ENCODE peak calls at places on chromosomes 11 and 22, in seven cellular contexts. One of them, this sample, is unnamed.

GRCh38 chr11:35005156-35005780 is 88.8 kb downstream of the PDHX start:
- DNase-seq in HCT116: no peak
- DNase-seq in HepG2: no peak
- DNase-seq in H1: no peak
- DNase-seq in K562: no peak
- DNase-seq in GM12878: no peak
- DNase-seq in SK-N-SH: no peak
- DNase-seq in this sample: peak

GRCh38 chr11:103079833-103080232 is 12.1 kb downstream of the DCUN1D5 start:
- DNase-seq in HCT116: no peak
- DNase-seq in HepG2: no peak
- DNase-seq in H1: no peak
- DNase-seq in K562: no peak
- DNase-seq in GM12878: no peak
- DNase-seq in SK-N-SH: no peak
- DNase-seq in this sample: no peak

GRCh38 chr11:20031155-20032001 is 128.9 kb downstream of the DBX1 start:
- DNase-seq in HCT116: no peak
- DNase-seq in HepG2: peak
- DNase-seq in H1: no peak
- DNase-seq in K562: no peak
- DNase-seq in GM12878: no peak
- DNase-seq in SK-N-SH: no peak
- DNase-seq in this sample: peak

GRCh38 chr11:3745161-3745560 is 52.2 kb downstream of the NUP98 start:
- DNase-seq in HCT116: no peak
- DNase-seq in HepG2: no peak
- DNase-seq in H1: no peak
- DNase-seq in K562: no peak
- DNase-seq in GM12878: no peak
- DNase-seq in SK-N-SH: no peak
- DNase-seq in this sample: peak

GRCh38 chr11:37788141-37788877 is 1190.3 kb upstream of the RAG2 start:
- DNase-seq in HCT116: no peak
- DNase-seq in HepG2: no peak
- DNase-seq in H1: no peak
- DNase-seq in K562: no peak
- DNase-seq in GM12878: no peak
- DNase-seq in SK-N-SH: no peak
- DNase-seq in this sample: no peak

GRCh38 chr11:1499899-1500298 is 13.3 kb upstream of the MOB2 start:
- DNase-seq in HCT116: no peak
- DNase-seq in HepG2: no peak
- DNase-seq in H1: no peak
- DNase-seq in K562: no peak
- DNase-seq in GM12878: no peak
- DNase-seq in SK-N-SH: no peak
- DNase-seq in this sample: no peak

GRCh38 chr11:108886608-108887007 is 221.7 kb downstream of the DDX10 start:
- DNase-seq in HCT116: no peak
- DNase-seq in HepG2: no peak
- DNase-seq in H1: no peak
- DNase-seq in K562: no peak
- DNase-seq in GM12878: no peak
- DNase-seq in SK-N-SH: no peak
- DNase-seq in this sample: no peak

GRCh38 chr11:27721505-27722116 is 21.4 kb upstream of the BDNF start:
- DNase-seq in HCT116: no peak
- DNase-seq in HepG2: no peak
- DNase-seq in H1: peak
- DNase-seq in K562: no peak
- DNase-seq in GM12878: no peak
- DNase-seq in SK-N-SH: no peak
- DNase-seq in this sample: no peak

GRCh38 chr11:69534166-69534530 is 52.7 kb downstream of the LINC01488 start:
- DNase-seq in HCT116: no peak
- DNase-seq in HepG2: no peak
- DNase-seq in H1: no peak
- DNase-seq in K562: peak
- DNase-seq in GM12878: no peak
- DNase-seq in SK-N-SH: no peak
- DNase-seq in this sample: no peak

GRCh38 chr11:19218801-19219460 is 17.1 kb upstream of the CSRP3 start:
- DNase-seq in HCT116: no peak
- DNase-seq in HepG2: no peak
- DNase-seq in H1: no peak
- DNase-seq in K562: peak
- DNase-seq in GM12878: no peak
- DNase-seq in SK-N-SH: peak
- DNase-seq in this sample: no peak

GRCh38 chr11:117724104-117724503 is 72.9 kb downstream of the DSCAML1 start:
- DNase-seq in HCT116: no peak
- DNase-seq in HepG2: no peak
- DNase-seq in H1: no peak
- DNase-seq in K562: no peak
- DNase-seq in GM12878: no peak
- DNase-seq in SK-N-SH: no peak
- DNase-seq in this sample: no peak
- TF ChIP-seq JUND in HCT116: no peak
- TF ChIP-seq JUND in HepG2: no peak
- TF ChIP-seq JUND in H1: no peak
- TF ChIP-seq JUND in K562: no peak
- TF ChIP-seq JUND in GM12878: no peak
- TF ChIP-seq JUND in SK-N-SH: no peak
- TF ChIP-seq JUND in this sample: no peak

GRCh38 chr22:43992331-43992821 is 31.7 kb upstream of the PARVB start:
- DNase-seq in HCT116: no peak
- DNase-seq in HepG2: no peak
- DNase-seq in H1: no peak
- DNase-seq in K562: no peak
- DNase-seq in GM12878: no peak
- DNase-seq in SK-N-SH: peak
- DNase-seq in this sample: no peak
- TF ChIP-seq JUND in HCT116: no peak
- TF ChIP-seq JUND in HepG2: no peak
- TF ChIP-seq JUND in H1: no peak
- TF ChIP-seq JUND in K562: no peak
- TF ChIP-seq JUND in GM12878: no peak
- TF ChIP-seq JUND in SK-N-SH: no peak
- TF ChIP-seq JUND in this sample: no peak

DNA sequence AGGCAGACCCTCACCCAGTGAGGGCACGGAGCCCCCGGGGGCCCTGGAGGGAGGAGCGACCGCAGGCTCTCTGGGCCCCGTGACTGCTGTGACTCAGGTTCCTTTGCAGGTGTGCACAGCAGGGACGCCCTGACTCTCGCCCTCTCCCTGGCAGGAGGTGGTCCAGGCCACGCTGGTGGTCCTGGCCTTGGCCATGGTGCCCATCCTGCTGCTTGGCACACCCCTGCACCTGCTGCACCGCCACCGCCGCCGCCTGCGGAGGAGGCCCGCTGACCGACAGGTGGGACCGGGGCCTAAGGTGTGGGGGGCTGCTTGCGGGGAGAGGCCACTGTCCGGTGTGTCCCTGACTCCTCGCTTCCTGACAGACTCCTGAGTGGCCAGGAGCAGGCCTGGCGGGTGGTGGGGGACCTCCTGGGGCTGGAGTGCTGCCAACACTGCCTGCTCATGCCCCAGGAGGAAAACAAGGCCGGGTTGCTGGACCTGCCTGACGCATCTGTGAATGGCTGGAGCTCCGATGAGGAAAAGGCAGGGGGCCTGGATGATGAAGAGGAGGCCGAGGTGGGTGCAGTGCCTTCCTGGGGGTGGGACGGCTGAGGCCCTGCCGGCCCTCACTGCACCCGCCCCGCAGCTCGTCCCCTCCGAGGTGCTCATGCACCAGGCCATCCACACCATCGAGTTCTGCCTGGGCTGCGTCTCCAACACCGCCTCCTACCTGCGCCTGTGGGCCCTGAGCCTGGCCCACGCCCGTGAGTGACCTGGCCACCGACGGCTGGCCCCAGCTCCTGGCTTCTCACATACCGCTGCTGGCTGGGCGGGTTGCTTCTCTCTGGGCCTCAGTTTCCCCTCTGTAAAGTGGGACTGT is 10.9 kb downstream of the TCIRG1 start:
- DNase-seq in HCT116: no peak
- DNase-seq in HepG2: no peak
- DNase-seq in H1: no peak
- DNase-seq in K562: no peak
- DNase-seq in GM12878: no peak
- DNase-seq in SK-N-SH: peak
- DNase-seq in this sample: no peak
- TF ChIP-seq JUND in HCT116: no peak
- TF ChIP-seq JUND in HepG2: no peak
- TF ChIP-seq JUND in H1: no peak
- TF ChIP-seq JUND in K562: no peak
- TF ChIP-seq JUND in GM12878: no peak
- TF ChIP-seq JUND in SK-N-SH: no peak
- TF ChIP-seq JUND in this sample: no peak

DNA sequence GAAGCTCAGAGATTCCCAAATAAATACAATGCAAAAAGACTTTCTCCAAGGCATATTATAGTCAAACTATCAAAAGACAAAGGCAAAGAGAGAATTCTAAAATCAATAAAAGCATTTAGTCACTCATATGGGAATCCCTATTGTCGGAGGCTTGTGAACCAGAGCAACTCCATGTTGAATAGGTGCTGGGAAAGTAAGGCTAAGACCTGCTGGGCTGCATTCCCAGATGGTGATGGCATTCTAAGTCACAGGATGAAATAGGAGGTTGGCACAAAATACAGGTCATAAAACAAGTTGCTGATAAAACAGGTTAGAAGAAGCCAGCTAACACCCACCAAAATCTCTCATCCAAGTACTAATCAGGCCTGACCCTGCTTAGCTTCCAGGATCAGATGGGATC is 84.5 kb downstream of the JRKL start:
- DNase-seq in HCT116: no peak
- DNase-seq in HepG2: no peak
- DNase-seq in H1: no peak
- DNase-seq in K562: no peak
- DNase-seq in GM12878: no peak
- DNase-seq in SK-N-SH: no peak
- DNase-seq in this sample: no peak
- TF ChIP-seq JUND in HCT116: no peak
- TF ChIP-seq JUND in HepG2: no peak
- TF ChIP-seq JUND in H1: no peak
- TF ChIP-seq JUND in K562: no peak
- TF ChIP-seq JUND in GM12878: no peak
- TF ChIP-seq JUND in SK-N-SH: no peak
- TF ChIP-seq JUND in this sample: no peak

This sample was measured in T47D.